ENCODE peak calls at places on chromosomes 6 and 20, in nine cellular contexts. E is small intestine, W is fibroblast of lung, F is astrocyte, C is GM12878, X is transverse colon, B is body of pancreas, L is adrenal gland, I is caudate nucleus. H is an unnamed sample.

GRCh38 chr6:147949981-147950622 is 392.5 kb upstream of the SASH1 start:
- DNase-seq in E (no peak), W (peak; percentile 34), F (peak; percentile 29), C (no peak), X (no peak), B (no peak), L (no peak), I (no peak), H (no peak)

GRCh38 chr20:47670913-47671312 is 114.4 kb downstream of the SULF2 start:
- DNase-seq in E (no peak), W (no peak), F (no peak), C (no peak), X (no peak), B (no peak), L (no peak), I (no peak), H (no peak)

GRCh38 chr6:122042851-122043250 is 356.6 kb upstream of the HSF2 start:
- DNase-seq in E (no peak), W (peak; percentile 49), F (peak; percentile 32), C (no peak), X (no peak), B (no peak), L (peak; percentile 12), I (no peak), H (no peak)

GRCh38 chr6:42419490-42420280 is 32.0 kb downstream of the TRERF1 start:
- DNase-seq in E (no peak), W (no peak), F (no peak), C (no peak), X (no peak), B (no peak), L (no peak), I (no peak), H (no peak)

GRCh38 chr6:79598012-79598411 is 33.1 kb upstream of the SH3BGRL2 start:
- DNase-seq in E (no peak), W (no peak), F (no peak), C (no peak), X (no peak), B (no peak), L (no peak), I (no peak), H (no peak)

GRCh38 chr6:28060381-28060780 is 20.0 kb upstream of the ZNF165 start:
- DNase-seq in E (no peak), W (no peak), F (no peak), C (no peak), X (no peak), B (no peak), L (no peak), I (no peak), H (no peak)

GRCh38 chr20:815914-816606 is 17.5 kb upstream of the FAM110A start:
- DNase-seq in E (peak; percentile 72), W (peak; percentile 53), F (peak; percentile 18), C (no peak), X (peak; percentile 65), B (peak; percentile 69), L (peak; percentile 38), I (no peak), H (peak; percentile 29)

GRCh38 chr20:49432562-49432961 is 49.9 kb downstream of the KCNB1 start:
- DNase-seq in E (no peak), W (no peak), F (no peak), C (no peak), X (no peak), B (no peak), L (no peak), I (no peak), H (no peak)

GRCh38 chr20:48739395-48740268 is 88.2 kb downstream of the PREX1 start:
- DNase-seq in E (no peak), W (no peak), F (no peak), C (no peak), X (no peak), B (no peak), L (no peak), I (no peak), H (no peak)

GRCh38 chr6:105068407-105068806 is 111.4 kb downstream of the POPDC3 start:
- DNase-seq in E (no peak), W (no peak), F (no peak), C (no peak), X (no peak), B (no peak), L (no peak), I (no peak), H (no peak)

GRCh38 chr6:81759782-81760181 is 7.3 kb upstream of the TENT5A start:
- DNase-seq in E (peak; percentile 78), W (peak; percentile 52), F (peak; percentile 89), C (no peak), X (no peak), B (no peak), L (no peak), I (no peak), H (no peak)

GRCh38 chr6:154499854-154500589 is 10.5 kb downstream of the CNKSR3 start:
- DNase-seq in E (no peak), W (no peak), F (no peak), C (no peak), X (no peak), B (no peak), L (no peak), I (no peak), H (no peak)

GRCh38 chr6:16397623-16398022 is 159.2 kb downstream of the GMPR start:
- DNase-seq in E (no peak), W (no peak), F (peak; percentile 74), C (no peak), X (no peak), B (no peak), L (no peak), I (no peak), H (no peak)

GRCh38 chr6:55875420-55875819 is at the start of gene BMP5:
- DNase-seq in E (no peak), W (peak; percentile 53), F (no peak), C (no peak), X (no peak), B (no peak), L (no peak), I (no peak), H (no peak)

GRCh38 chr6:106874481-106874880 is 100.0 kb downstream of the CD24 start:
- DNase-seq in E (no peak), W (no peak), F (no peak), C (no peak), X (no peak), B (no peak), L (no peak), I (no peak), H (no peak)

GRCh38 chr6:106869203-106869602 is 105.3 kb downstream of the CD24 start:
- DNase-seq in E (no peak), W (no peak), F (no peak), C (no peak), X (no peak), B (no peak), L (no peak), I (no peak), H (no peak)

GRCh38 chr6:106872044-106872443 is 102.5 kb downstream of the CD24 start:
- DNase-seq in E (no peak), W (no peak), F (no peak), C (no peak), X (no peak), B (no peak), L (no peak), I (no peak), H (no peak)

GRCh38 chr6:106870069-106870468 is 104.5 kb downstream of the CD24 start:
- DNase-seq in E (no peak), W (no peak), F (peak; percentile 97), C (no peak), X (no peak), B (no peak), L (no peak), I (no peak), H (no peak)

GRCh38 chr6:106870824-106871300 is 103.7 kb downstream of the CD24 start:
- DNase-seq in E (peak; percentile 96), W (no peak), F (peak; percentile 52), C (no peak), X (no peak), B (no peak), L (no peak), I (no peak), H (no peak)
- H3K27ac ChIP-seq in E (peak overlapping the region; percentile 57), W (no peak overlapping the region), F (peak overlapping the region; percentile 27), C (no peak overlapping the region), X (no peak overlapping the region), B (no peak overlapping the region), L (no peak overlapping the region), I (no peak overlapping the region), H (no peak overlapping the region)

GRCh38 chr6:169407338-169407737 is 153.7 kb upstream of the THBS2 start:
- DNase-seq in E (no peak), W (no peak), F (no peak), C (no peak), X (no peak), B (no peak), L (no peak), I (no peak), H (no peak)
- H3K27ac ChIP-seq in E (no peak overlapping the region), W (no peak overlapping the region), F (no peak overlapping the region), C (no peak overlapping the region), X (no peak overlapping the region), B (no peak overlapping the region), L (no peak overlapping the region), I (no peak overlapping the region), H (no peak overlapping the region)

GRCh38 chr20:4111440-4112411 is 96.4 kb upstream of the RNF24 start:
- DNase-seq in E (peak; percentile 76), W (no peak), F (no peak), C (no peak), X (no peak), B (no peak), L (no peak), I (no peak), H (no peak)
- H3K27ac ChIP-seq in E (peak overlapping the region; percentile 13), W (no peak overlapping the region), F (no peak overlapping the region), C (no peak overlapping the region), X (no peak overlapping the region), B (no peak overlapping the region), L (peak overlapping the region; percentile 5), I (no peak overlapping the region), H (no peak overlapping the region)

GRCh38 chr6:18360188-18360587 is 27.0 kb upstream of the RNF144B start:
- DNase-seq in E (no peak), W (no peak), F (no peak), C (no peak), X (no peak), B (no peak), L (no peak), I (no peak), H (no peak)
- H3K27ac ChIP-seq in E (no peak overlapping the region), W (no peak overlapping the region), F (no peak overlapping the region), C (no peak overlapping the region), X (no peak overlapping the region), B (no peak overlapping the region), L (no peak overlapping the region), I (no peak overlapping the region), H (no peak overlapping the region)

H was measured in substantia nigra.